ENCODE peak calls at places on chromosomes 1 and 21, in five cellular contexts. R is mucosa of descending colon, Y is foreskin fibroblast, O is fibroblast of pulmonary artery, S is fibroblast of lung. D is an unnamed sample.

GRCh38 chr1:20685739-20686138 is 24.6 kb upstream of the DDOST start:
- DNase-seq in R (no peak), Y (no peak), O (no peak), S (no peak), D (no peak)

GRCh38 chr21:21688877-21689276 is 690.7 kb downstream of the NCAM2 start:
- DNase-seq in Y (peak; percentile 14), R (no peak), S (peak; percentile 65), O (peak; percentile 55), D (peak; percentile 52)

GRCh38 chr1:44688760-44689446 is 14.4 kb downstream of the ARMH1 start:
- DNase-seq in Y (no peak), O (no peak), S (no peak), R (no peak), D (no peak)

GRCh38 chr1:45584351-45585109 is 689 bp downstream of the NASP start:
- DNase-seq in Y (peak; percentile 82), R (peak; percentile 92), S (peak; percentile 85), O (peak; percentile 92), D (peak; percentile 91)

GRCh38 chr1:39238476-39238875 is 34.0 kb downstream of the MACF1 start:
- DNase-seq in O (peak; percentile 97), R (no peak), S (peak; percentile 65), Y (peak; percentile 62), D (peak; percentile 78)

GRCh38 chr1:10451286-10451685 is 1.5 kb downstream of the CORT start:
- DNase-seq in O (peak; percentile 15), Y (peak; percentile 68), S (peak; percentile 27), R (no peak), D (peak; percentile 11)

GRCh38 chr1:94720091-94720793 is 99.9 kb upstream of the SLC44A3 start:
- DNase-seq in R (no peak), Y (no peak), O (no peak), S (no peak), D (no peak)

GRCh38 chr21:45836694-45837670 is 144.6 kb upstream of the COL6A1 start:
- DNase-seq in R (no peak), S (peak; percentile 23), O (no peak), Y (no peak), D (peak; percentile 12)

GRCh38 chr1:18322353-18323032 is 158.2 kb upstream of the KLHDC7A start:
- DNase-seq in S (no peak), R (no peak), Y (no peak), O (no peak), D (no peak)

GRCh38 chr1:3052501-3052900 is 16.5 kb upstream of the PRDM16 start:
- DNase-seq in S (no peak), O (no peak), Y (no peak), R (peak; percentile 15), D (no peak)

GRCh38 chr1:35062518-35063196 is 16.5 kb upstream of the ZMYM1 start:
- DNase-seq in R (no peak), O (peak; percentile 94), S (peak; percentile 3), Y (peak; percentile 54), D (peak; percentile 36)

GRCh38 chr1:204408074-204408507 is 3.5 kb downstream of the PPP1R15B start:
- DNase-seq in R (no peak), S (peak; percentile 78), O (peak; percentile 80), Y (peak; percentile 59), D (peak; percentile 78)

GRCh38 chr1:229889031-229889517 is 178.0 kb upstream of the GALNT2 start:
- DNase-seq in S (no peak), R (no peak), Y (no peak), O (no peak), D (no peak)

GRCh38 chr1:65235867-65236805 is 73.2 kb upstream of the DNAJC6 start:
- DNase-seq in O (peak; percentile 65), R (no peak), S (peak; percentile 54), Y (no peak), D (peak; percentile 48)

GRCh38 chr1:191702124-191702523 is 456.1 kb upstream of the RGS18 start:
- DNase-seq in O (no peak), S (no peak), R (no peak), Y (no peak), D (no peak)

GRCh38 chr1:53681647-53682368 is 57.2 kb downstream of the GLIS1 start:
- DNase-seq in O (peak; percentile 36), Y (no peak), R (peak; percentile 76), S (peak; percentile 26), D (no peak)

GRCh38 chr1:31617917-31618746 is 643 bp downstream of the HCRTR1 start:
- DNase-seq in S (peak; percentile 26), Y (no peak), R (no peak), O (peak; percentile 43), D (peak; percentile 28)

GRCh38 chr1:67755619-67756018 is 70.6 kb downstream of the GADD45A start:
- DNase-seq in Y (no peak), S (no peak), O (no peak), R (no peak), D (no peak)

GRCh38 chr1:215005078-215005477 is 77.5 kb upstream of the KCNK2 start:
- DNase-seq in Y (peak; percentile 52), S (peak; percentile 22), O (no peak), R (no peak), D (no peak)

GRCh38 chr1:198272492-198272891 is 115.7 kb downstream of the NEK7 start:
- DNase-seq in R (no peak), O (peak; percentile 73), Y (no peak), S (no peak), D (peak; percentile 37)

GRCh38 chr1:178337091-178337726 is 159.6 kb downstream of the CLEC20A start:
- DNase-seq in Y (no peak), R (no peak), S (no peak), O (no peak), D (no peak)

GRCh38 chr1:6272476-6273270 is 11.8 kb upstream of the GPR153 start:
- DNase-seq in Y (no peak), R (no peak), S (no peak), O (no peak), D (no peak)

GRCh38 chr1:154849645-154850131 is 20.4 kb downstream of the KCNN3 start:
- DNase-seq in Y (no peak), S (no peak), O (no peak), R (no peak), D (peak; percentile 20)

GRCh38 chr1:29875557-29876028 is 639.3 kb downstream of the PTPRU start:
- DNase-seq in R (no peak), Y (no peak), S (no peak), O (peak; percentile 11), D (no peak)

GRCh38 chr1:47186267-47187185 is 3.3 kb downstream of the PDZK1IP1 start:
- DNase-seq in Y (no peak), O (no peak), R (no peak), S (no peak), D (no peak)

GRCh38 chr1:211734359-211734758 is 58.9 kb upstream of the NEK2 start:
- DNase-seq in S (no peak), O (no peak), R (no peak), Y (no peak), D (no peak)

GRCh38 chr1:155321577-155322497 is 1.1 kb downstream of the RUSC1 start:
- DNase-seq in O (no peak), S (no peak), Y (no peak), R (no peak), D (peak; percentile 5)

GRCh38 chr1:203309115-203309429 is 3.8 kb downstream of the BTG2 start:
- DNase-seq in R (no peak), S (no peak), O (no peak), Y (no peak), D (no peak)

GRCh38 chr1:236543065-236543669 is 19.4 kb downstream of the LGALS8 start:
- DNase-seq in Y (no peak), R (no peak), O (no peak), S (no peak), D (no peak)

GRCh38 chr1:4634156-4634792 is 20.1 kb upstream of the AJAP1 start:
- DNase-seq in R (no peak), O (no peak), S (no peak), Y (no peak), D (no peak)

GRCh38 chr1:58249371-58249728 is 297.2 kb downstream of the OMA1 start:
- DNase-seq in Y (no peak), O (no peak), R (no peak), S (no peak), D (no peak)

GRCh38 chr1:41367102-41367537 is 5.9 kb downstream of the FOXO6 start:
- DNase-seq in S (no peak), R (no peak), O (no peak), Y (no peak), D (no peak)
- H3K4me3 ChIP-seq in S (no peak overlapping the region), R (no peak overlapping the region), O (no peak overlapping the region), Y (no peak overlapping the region), D (no peak overlapping the region)

GRCh38 chr1:156503672-156504055 is 3.1 kb upstream of the MEF2D start:
- DNase-seq in R (no peak), Y (no peak), O (peak; percentile 37), S (no peak), D (no peak)
- H3K4me3 ChIP-seq in R (no peak overlapping the region), Y (no peak overlapping the region), O (no peak overlapping the region), S (no peak overlapping the region), D (no peak overlapping the region)

DNA sequence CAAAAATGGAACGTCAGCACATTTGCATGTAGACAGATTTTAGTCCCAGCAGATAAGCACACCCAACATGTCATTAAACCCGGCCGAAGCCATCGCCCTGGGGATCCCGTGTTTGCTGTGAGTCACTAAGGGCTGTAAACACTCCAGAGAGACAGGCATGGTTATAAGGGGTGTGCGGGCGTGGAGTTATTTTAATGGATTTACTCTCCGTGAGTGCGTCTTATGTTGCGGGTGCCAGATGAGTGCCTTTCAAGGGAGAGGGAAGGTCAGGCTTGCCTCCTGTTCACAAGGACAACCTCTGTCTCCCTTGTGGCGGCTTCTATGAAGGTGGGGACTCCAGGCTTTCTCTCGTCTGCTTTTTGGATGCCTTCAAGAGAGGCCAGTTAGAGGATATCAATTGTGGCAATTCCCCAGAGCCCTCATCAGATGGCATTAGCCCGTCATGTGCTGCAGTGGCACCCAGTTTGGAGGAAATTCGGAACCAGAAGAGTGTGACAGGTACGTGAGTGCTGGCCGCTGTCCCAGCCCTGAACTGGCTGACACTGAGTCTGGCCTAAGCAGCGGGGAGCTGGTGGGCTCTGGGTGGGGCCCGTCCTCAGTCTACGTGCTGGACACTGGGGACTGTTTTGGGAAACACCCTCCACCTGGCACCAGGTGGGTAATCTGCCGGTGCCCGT is 223.9 kb upstream of the TMEM51 start:
- DNase-seq in S (peak; percentile 79), R (peak; percentile 74), O (peak; percentile 29), Y (peak; percentile 57), D (peak; percentile 36)
- H3K4me3 ChIP-seq in S (no peak overlapping the region), R (no peak overlapping the region), O (no peak overlapping the region), Y (no peak overlapping the region), D (no peak overlapping the region)

DNA sequence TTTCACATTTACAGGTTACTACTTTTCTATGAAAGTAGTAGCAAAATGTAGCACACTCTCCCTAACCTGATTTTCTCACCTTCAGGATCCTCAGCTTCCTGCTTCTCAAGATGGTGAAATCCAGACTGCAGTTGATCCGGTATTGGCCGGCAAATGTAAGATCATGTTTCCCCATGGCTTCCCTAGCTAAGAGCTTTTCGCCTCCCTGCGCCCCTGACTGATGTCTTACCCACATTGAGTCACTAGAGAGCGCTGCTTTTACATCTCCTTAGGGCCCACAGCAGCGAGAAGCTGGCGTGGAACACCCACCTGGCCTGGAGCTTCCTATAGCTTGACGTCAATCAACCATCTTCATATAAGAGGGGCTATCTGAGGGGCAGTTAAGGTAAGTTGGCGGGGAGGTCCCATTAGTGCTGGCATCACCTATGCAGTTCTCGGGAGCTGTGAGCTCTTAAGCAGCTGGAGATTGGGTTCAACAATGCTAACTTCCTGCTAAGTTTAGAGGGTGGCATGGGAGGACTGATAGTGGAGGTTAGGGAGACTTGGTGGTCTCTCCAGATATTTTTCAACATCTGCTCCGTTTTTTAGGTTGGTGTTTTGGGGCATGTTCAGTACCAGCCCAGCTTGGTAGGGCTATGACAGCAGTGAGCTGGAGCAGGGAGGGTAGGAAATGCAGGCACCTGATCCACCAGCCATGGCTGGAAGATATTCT is 5.5 kb downstream of the PTPN7 start:
- DNase-seq in R (no peak), S (peak; percentile 76), O (peak; percentile 76), Y (peak; percentile 48), D (peak; percentile 67)
- H3K4me3 ChIP-seq in R (no peak overlapping the region), S (no peak overlapping the region), O (no peak overlapping the region), Y (no peak overlapping the region), D (no peak overlapping the region)

GRCh38 chr21:17931080-17931479 is 111.9 kb upstream of the C21orf91 start:
- DNase-seq in R (no peak), S (no peak), Y (no peak), O (no peak), D (no peak)
- H3K4me3 ChIP-seq in R (no peak overlapping the region), S (no peak overlapping the region), Y (no peak overlapping the region), O (no peak overlapping the region), D (no peak overlapping the region)

D was measured in astrocyte of the spinal cord.